ENCODE peak calls at places on chromosomes 6 and 20, in six cellular contexts. T, B, R, Z, J and A are unnamed samples.

GRCh38 chr6:7505196-7505699 is 36.2 kb upstream of the DSP start:
- DNase-seq in T (peak; percentile 77), B (no peak), R (no peak), Z (peak; percentile 100), J (peak; percentile 85), A (peak; percentile 100)

GRCh38 chr6:111950661-111951426 is 77.6 kb upstream of the FYN start:
- DNase-seq in T (peak; percentile 29), B (no peak), R (no peak), Z (peak; percentile 75), J (no peak), A (no peak)

GRCh38 chr6:17004269-17004668 is 97.6 kb upstream of the STMND1 start:
- DNase-seq in T (no peak), B (no peak), R (no peak), Z (no peak), J (no peak), A (no peak)

GRCh38 chr6:81144346-81144745 is 608.1 kb downstream of the TENT5A start:
- DNase-seq in T (no peak), B (no peak), R (no peak), Z (no peak), J (no peak), A (no peak)

GRCh38 chr6:33606642-33607041 is 14.5 kb upstream of the ITPR3 start:
- DNase-seq in T (no peak), B (no peak), R (no peak), Z (no peak), J (no peak), A (no peak)

GRCh38 chr6:42402184-42402583 is 49.5 kb downstream of the TRERF1 start:
- DNase-seq in T (no peak), B (peak; percentile 48), R (peak; percentile 88), Z (no peak), J (no peak), A (peak; percentile 72)

GRCh38 chr6:71412559-71412958 is 123.9 kb downstream of the OGFRL1 start:
- DNase-seq in T (no peak), B (no peak), R (no peak), Z (peak; percentile 58), J (no peak), A (peak; percentile 67)

GRCh38 chr20:50788045-50788867 is 6.6 kb upstream of the BCAS4 start:
- DNase-seq in T (peak; percentile 61), B (no peak), R (no peak), Z (peak; percentile 72), J (no peak), A (peak; percentile 54)

GRCh38 chr6:54921891-54922290 is 75.3 kb downstream of the FAM83B start:
- DNase-seq in T (no peak), B (no peak), R (no peak), Z (no peak), J (no peak), A (no peak)

GRCh38 chr6:16333580-16333979 is 95.2 kb downstream of the GMPR start:
- DNase-seq in T (peak; percentile 18), B (no peak), R (no peak), Z (peak; percentile 90), J (no peak), A (peak; percentile 93)

GRCh38 chr6:133854633-133855598 is 34.0 kb upstream of the TCF21 start:
- DNase-seq in T (peak; percentile 16), B (no peak), R (no peak), Z (peak; percentile 24), J (no peak), A (no peak)

GRCh38 chr6:139839506-139840156 is 465.2 kb upstream of the CITED2 start:
- DNase-seq in T (peak; percentile 53), B (no peak), R (no peak), Z (peak; percentile 25), J (no peak), A (no peak)

GRCh38 chr6:158441639-158442308 is 118.1 kb upstream of the TMEM181 start:
- DNase-seq in T (no peak), B (no peak), R (no peak), Z (no peak), J (no peak), A (no peak)

GRCh38 chr6:14454467-14454763 is 336.8 kb downstream of the CD83 start:
- DNase-seq in T (no peak), B (peak; percentile 26), R (peak; percentile 62), Z (peak; percentile 30), J (no peak), A (no peak)

GRCh38 chr6:33578588-33579011 is 1.5 kb downstream of the BAK1 start:
- DNase-seq in T (no peak), B (no peak), R (peak; percentile 84), Z (no peak), J (no peak), A (no peak)

GRCh38 chr20:8744228-8744844 is 324.6 kb upstream of the PLCB4 start:
- DNase-seq in T (no peak), B (no peak), R (no peak), Z (no peak), J (no peak), A (peak; percentile 59)

GRCh38 chr6:148761532-148761951 is 14.7 kb downstream of the UST start:
- DNase-seq in T (peak; percentile 16), B (no peak), R (peak; percentile 67), Z (peak; percentile 9), J (no peak), A (no peak)

GRCh38 chr6:29811377-29811776 is 16.2 kb upstream of the HLA-G start:
- DNase-seq in T (no peak), B (no peak), R (no peak), Z (no peak), J (no peak), A (no peak)

GRCh38 chr6:21873562-21873961 is 280.0 kb downstream of the SOX4 start:
- DNase-seq in T (peak; percentile 83), B (no peak), R (no peak), Z (no peak), J (no peak), A (peak; percentile 33)

GRCh38 chr20:38307371-38308046 is 3.6 kb downstream of the BPI start:
- DNase-seq in T (no peak), B (no peak), R (peak; percentile 44), Z (peak; percentile 8), J (no peak), A (peak; percentile 3)

GRCh38 chr6:50966532-50966931 is 147.9 kb downstream of the TFAP2B start:
- DNase-seq in T (no peak), B (no peak), R (no peak), Z (no peak), J (no peak), A (no peak)

GRCh38 chr20:35306931-35307517 is 14.8 kb upstream of the FAM83C start:
- DNase-seq in T (peak; percentile 48), B (no peak), R (peak; percentile 54), Z (peak; percentile 82), J (no peak), A (peak; percentile 65)

GRCh38 chr6:10190042-10190441 is 224.8 kb downstream of the TFAP2A start:
- DNase-seq in T (no peak), B (no peak), R (no peak), Z (peak; percentile 16), J (no peak), A (peak; percentile 71)

GRCh38 chr20:41003143-41003932 is 25.3 kb upstream of the TOP1 start:
- DNase-seq in T (peak; percentile 80), B (peak; percentile 76), R (peak; percentile 86), Z (peak; percentile 98), J (no peak), A (peak; percentile 99)

GRCh38 chr6:26152226-26153101 is 65.2 kb downstream of the HFE start:
- DNase-seq in T (no peak), B (no peak), R (no peak), Z (peak; percentile 95), J (no peak), A (peak; percentile 88)

GRCh38 chr6:91480397-91480796 is 893.5 kb upstream of the MAP3K7 start:
- DNase-seq in T (no peak), B (no peak), R (no peak), Z (peak; percentile 9), J (no peak), A (no peak)

GRCh38 chr6:41002168-41002567 is 36.9 kb downstream of the UNC5CL start:
- DNase-seq in T (no peak), B (no peak), R (no peak), Z (no peak), J (no peak), A (no peak)